ENCODE peak calls at places on chromosomes 11 and 22, in seven cellular contexts. H is body of pancreas, X is A549, T is tibial nerve, G is IMR-90, J is adrenal gland, F is heart right ventricle. B is an unnamed sample.

GRCh38 chr11:119316729-119317591 is at the start of gene MCAM:
- DNase-seq in H (peak), X (no peak), T (no peak), G (peak), J (no peak), F (peak), B (no peak)

GRCh38 chr11:62400760-62401159 is 18.1 kb upstream of the SCGB1A1 start:
- DNase-seq in H (peak), X (no peak), T (peak), G (peak), J (peak), F (peak), B (peak)

GRCh38 chr11:41201156-41201555 is 258.3 kb downstream of the LRRC4C start:
- DNase-seq in H (no peak), X (peak), T (no peak), G (peak), J (peak), F (no peak), B (no peak)

GRCh38 chr11:134655189-134655937 is 243.3 kb upstream of the B3GAT1 start:
- DNase-seq in H (no peak), X (no peak), T (no peak), G (no peak), J (no peak), F (no peak), B (no peak)

GRCh38 chr11:18669629-18670162 is 28.9 kb upstream of the TMEM86A start:
- DNase-seq in H (peak), X (no peak), T (no peak), G (no peak), J (no peak), F (no peak), B (no peak)

GRCh38 chr11:118938491-118939411 is 13.0 kb upstream of the BCL9L start:
- DNase-seq in H (no peak), X (peak), T (no peak), G (peak), J (no peak), F (no peak), B (no peak)

GRCh38 chr11:108246309-108246708 is 23.4 kb downstream of the ATM start:
- DNase-seq in H (no peak), X (no peak), T (no peak), G (no peak), J (no peak), F (no peak), B (no peak)

GRCh38 chr11:121479839-121480238 is 27.1 kb upstream of the SORL1-AS1 start:
- DNase-seq in H (no peak), X (no peak), T (no peak), G (no peak), J (no peak), F (no peak), B (no peak)

GRCh38 chr11:13880719-13881118 is 81.8 kb upstream of the SPON1 start:
- DNase-seq in H (no peak), X (no peak), T (no peak), G (no peak), J (no peak), F (no peak), B (no peak)

GRCh38 chr22:50129121-50129734 is 39.4 kb downstream of the MOV10L1 start:
- DNase-seq in H (no peak), X (no peak), T (no peak), G (peak), J (no peak), F (no peak), B (no peak)

GRCh38 chr11:112355726-112356125 is 95.1 kb upstream of the PLET1 start:
- DNase-seq in H (no peak), X (peak), T (no peak), G (peak), J (peak), F (no peak), B (no peak)

GRCh38 chr11:97850726-97851125 is 1170.0 kb upstream of the CNTN5 start:
- DNase-seq in H (no peak), X (no peak), T (no peak), G (no peak), J (no peak), F (no peak), B (no peak)

GRCh38 chr11:64357446-64357845 is 1.5 kb upstream of the RPS6KA4 start:
- DNase-seq in H (no peak), X (no peak), T (no peak), G (no peak), J (no peak), F (no peak), B (no peak)

GRCh38 chr11:14789879-14790484 is 102.0 kb downstream of the CYP2R1 start:
- DNase-seq in H (no peak), X (peak), T (no peak), G (peak), J (no peak), F (no peak), B (no peak)

GRCh38 chr11:24311974-24312373 is 184.9 kb upstream of the LUZP2 start:
- DNase-seq in H (no peak), X (no peak), T (no peak), G (no peak), J (no peak), F (no peak), B (no peak)

GRCh38 chr22:49209452-49210195 is 618.0 kb downstream of the BRD1 start:
- DNase-seq in H (peak), X (peak), T (no peak), G (no peak), J (no peak), F (no peak), B (no peak)

GRCh38 chr11:66864172-66864901 is 7.5 kb downstream of the LRFN4 start:
- DNase-seq in H (no peak), X (no peak), T (no peak), G (no peak), J (no peak), F (no peak), B (no peak)

GRCh38 chr22:35072939-35073338 is 7.0 kb downstream of the ISX start:
- DNase-seq in H (no peak), X (no peak), T (no peak), G (peak), J (no peak), F (no peak), B (no peak)

GRCh38 chr22:38043151-38044039 is 13.8 kb upstream of the PICK1 start:
- DNase-seq in H (no peak), X (no peak), T (no peak), G (no peak), J (no peak), F (no peak), B (no peak)

GRCh38 chr22:22818861-22819855 is 68.5 kb upstream of the IGLL5 start:
- DNase-seq in H (no peak), X (no peak), T (no peak), G (no peak), J (no peak), F (no peak), B (no peak)

GRCh38 chr11:77779935-77780334 is 40.6 kb downstream of the RSF1 start:
- DNase-seq in H (no peak), X (peak), T (no peak), G (peak), J (no peak), F (no peak), B (no peak)

GRCh38 chr11:30333405-30333804 is 10.5 kb downstream of the ARL14EP start:
- DNase-seq in H (no peak), X (peak), T (no peak), G (no peak), J (no peak), F (no peak), B (no peak)

GRCh38 chr22:48098243-48098935 is 1335.9 kb downstream of the TBC1D22A start:
- DNase-seq in H (no peak), X (no peak), T (no peak), G (no peak), J (no peak), F (no peak), B (no peak)

GRCh38 chr11:124748481-124749338 is 3.3 kb downstream of the VSIG2 start:
- DNase-seq in H (no peak), X (no peak), T (no peak), G (peak), J (peak), F (no peak), B (no peak)

GRCh38 chr11:118175031-118175531 is 1.4 kb downstream of the SCN2B start:
- DNase-seq in H (no peak), X (peak), T (no peak), G (peak), J (no peak), F (no peak), B (no peak)

GRCh38 chr22:27090595-27090994 is 433.2 kb downstream of the MIAT start:
- DNase-seq in H (no peak), X (no peak), T (no peak), G (no peak), J (no peak), F (no peak), B (peak)

GRCh38 chr11:65575568-65576231 is at the start of gene EHBP1L1:
- DNase-seq in H (peak), X (peak), T (no peak), G (peak), J (peak), F (peak), B (no peak)

GRCh38 chr11:43285826-43286225 is 26.0 kb upstream of the API5 start:
- DNase-seq in H (no peak), X (no peak), T (no peak), G (no peak), J (no peak), F (no peak), B (no peak)

GRCh38 chr22:26289486-26290250 is 120.4 kb downstream of the SEZ6L start:
- DNase-seq in H (no peak), X (no peak), T (no peak), G (no peak), J (no peak), F (no peak), B (no peak)

GRCh38 chr22:50186789-50187523 is 1.2 kb downstream of the TRABD start:
- DNase-seq in H (no peak), X (no peak), T (no peak), G (peak), J (no peak), F (peak), B (no peak)

GRCh38 chr22:41799486-41800347 is 762 bp upstream of the CCDC134 start:
- DNase-seq in H (peak), X (no peak), T (peak), G (no peak), J (peak), F (peak), B (peak)

GRCh38 chr11:119691701-119692546 is 37.1 kb downstream of the NECTIN1 start:
- DNase-seq in H (no peak), X (no peak), T (no peak), G (no peak), J (no peak), F (no peak), B (no peak)

GRCh38 chr11:65866524-65867283 is 5.9 kb downstream of the EFEMP2 start:
- DNase-seq in H (no peak), X (no peak), T (no peak), G (no peak), J (no peak), F (no peak), B (no peak)

GRCh38 chr11:130858215-130858614 is 58.1 kb downstream of the SNX19 start:
- DNase-seq in H (peak), X (peak), T (no peak), G (no peak), J (no peak), F (no peak), B (no peak)

GRCh38 chr11:44950625-44951472 is at the start of gene TP53I11:
- DNase-seq in H (peak), X (peak), T (peak), G (peak), J (peak), F (peak), B (peak)

GRCh38 chr11:30357872-30358271 is 35.0 kb downstream of the ARL14EP start:
- DNase-seq in H (no peak), X (no peak), T (no peak), G (no peak), J (no peak), F (no peak), B (no peak)

GRCh38 chr11:68332186-68332585 is 19.8 kb downstream of the LRP5 start:
- DNase-seq in H (no peak), X (no peak), T (no peak), G (no peak), J (no peak), F (no peak), B (no peak)

GRCh38 chr11:68331338-68331947 is 19.1 kb downstream of the LRP5 start:
- DNase-seq in H (peak), X (no peak), T (no peak), G (no peak), J (peak), F (peak), B (no peak)

GRCh38 chr11:68329993-68330699 is 17.8 kb downstream of the LRP5 start:
- DNase-seq in H (peak), X (no peak), T (no peak), G (peak), J (peak), F (no peak), B (no peak)

GRCh38 chr11:68329496-68329895 is 17.1 kb downstream of the LRP5 start:
- DNase-seq in H (no peak), X (no peak), T (no peak), G (no peak), J (no peak), F (no peak), B (no peak)

GRCh38 chr11:68330700-68331337 is 18.4 kb downstream of the LRP5 start:
- DNase-seq in H (no peak), X (no peak), T (no peak), G (no peak), J (no peak), F (no peak), B (no peak)
- H3K27ac ChIP-seq in H (peak), X (peak), T (peak), G (no peak), J (peak), F (peak), B (no peak)

GRCh38 chr22:17431179-17431578 is 61.9 kb downstream of the CECR2 start:
- DNase-seq in H (no peak), X (no peak), T (no peak), G (no peak), J (no peak), F (no peak), B (no peak)

GRCh38 chr22:17429516-17429915 is 60.3 kb downstream of the CECR2 start:
- DNase-seq in H (no peak), X (no peak), T (no peak), G (no peak), J (no peak), F (no peak), B (no peak)

GRCh38 chr22:17435375-17435774 is 66.1 kb downstream of the CECR2 start:
- DNase-seq in H (no peak), X (no peak), T (no peak), G (no peak), J (no peak), F (no peak), B (no peak)

GRCh38 chr22:17434856-17435255 is 65.6 kb downstream of the CECR2 start:
- DNase-seq in H (no peak), X (no peak), T (no peak), G (no peak), J (no peak), F (no peak), B (no peak)

GRCh38 chr22:17430298-17430900 is 61.1 kb downstream of the CECR2 start:
- DNase-seq in H (peak), X (no peak), T (peak), G (no peak), J (peak), F (no peak), B (no peak)
- H3K27ac ChIP-seq in H (no peak), X (no peak), T (no peak), G (no peak), J (no peak), F (peak), B (peak)

GRCh38 chr11:2382927-2383822 is 6.1 kb downstream of the CD81 start:
- DNase-seq in H (peak), X (no peak), T (no peak), G (peak), J (peak), F (peak), B (no peak)
- H3K27ac ChIP-seq in H (peak), X (peak), T (peak), G (peak), J (peak), F (peak), B (peak)

GRCh38 chr11:128715691-128716153 is 21.9 kb downstream of the FLI1 start:
- DNase-seq in H (no peak), X (no peak), T (no peak), G (peak), J (no peak), F (no peak), B (no peak)
- H3K27ac ChIP-seq in H (no peak), X (no peak), T (peak), G (peak), J (no peak), F (peak), B (no peak)

GRCh38 chr22:46103181-46103580 is 47.1 kb upstream of the PPARA start:
- DNase-seq in H (no peak), X (no peak), T (no peak), G (no peak), J (no peak), F (no peak), B (no peak)

GRCh38 chr22:46102159-46102558 is 48.2 kb upstream of the PPARA start:
- DNase-seq in H (no peak), X (no peak), T (no peak), G (no peak), J (no peak), F (no peak), B (no peak)

GRCh38 chr22:46103664-46104063 is 46.7 kb upstream of the PPARA start:
- DNase-seq in H (no peak), X (no peak), T (no peak), G (no peak), J (no peak), F (no peak), B (no peak)

GRCh38 chr22:46104170-46104880 is 46.0 kb upstream of the PPARA start:
- DNase-seq in H (peak), X (no peak), T (no peak), G (no peak), J (peak), F (no peak), B (peak)

GRCh38 chr22:46102752-46103151 is 47.6 kb upstream of the PPARA start:
- DNase-seq in H (peak), X (no peak), T (no peak), G (no peak), J (peak), F (no peak), B (no peak)
- H3K27ac ChIP-seq in H (peak), X (peak), T (peak), G (no peak), J (peak), F (peak), B (peak)

GRCh38 chr11:12723410-12724297 is 49.4 kb downstream of the TEAD1 start:
- DNase-seq in H (peak), X (peak), T (no peak), G (peak), J (no peak), F (no peak), B (no peak)
- H3K27ac ChIP-seq in H (peak), X (peak), T (peak), G (peak), J (no peak), F (no peak), B (no peak)

GRCh38 chr11:33704240-33705002 is 3.8 kb upstream of the C11orf91 start:
- DNase-seq in H (no peak), X (no peak), T (no peak), G (no peak), J (peak), F (no peak), B (no peak)

GRCh38 chr11:33706546-33706945 is 5.9 kb upstream of the C11orf91 start:
- DNase-seq in H (no peak), X (no peak), T (no peak), G (no peak), J (no peak), F (no peak), B (no peak)

GRCh38 chr11:33709471-33709870 is 8.8 kb upstream of the C11orf91 start:
- DNase-seq in H (no peak), X (no peak), T (no peak), G (no peak), J (no peak), F (no peak), B (peak)

GRCh38 chr11:33708970-33709369 is 8.3 kb upstream of the C11orf91 start:
- DNase-seq in H (no peak), X (no peak), T (no peak), G (peak), J (no peak), F (no peak), B (no peak)

DNA sequence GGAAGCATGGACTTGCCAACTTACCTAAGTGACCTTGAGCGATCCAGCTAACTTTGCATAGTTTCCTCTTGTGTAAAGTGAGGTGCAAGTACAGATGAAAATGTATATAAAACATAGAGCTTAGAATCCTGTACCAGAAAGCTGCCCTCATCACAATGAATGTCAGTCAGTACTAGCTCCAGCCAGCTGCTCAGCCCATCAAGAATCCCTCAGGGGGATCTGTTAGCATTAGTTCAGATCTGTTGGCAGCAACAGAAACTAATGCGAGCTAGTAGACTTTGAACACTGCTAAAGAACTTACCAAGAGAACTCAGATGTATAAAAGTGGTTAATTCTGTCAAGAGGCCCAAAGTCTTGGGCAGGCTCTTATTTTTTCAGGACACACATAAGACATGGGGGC is 6.3 kb upstream of the C11orf91 start:
- DNase-seq in H (no peak), X (no peak), T (no peak), G (no peak), J (no peak), F (no peak), B (no peak)
- H3K27ac ChIP-seq in H (peak), X (peak), T (peak), G (peak), J (no peak), F (peak), B (peak)

GRCh38 chr11:6303657-6304056 is 16.6 kb downstream of the CAVIN3 start:
- DNase-seq in H (no peak), X (no peak), T (no peak), G (no peak), J (no peak), F (no peak), B (no peak)
- H3K27ac ChIP-seq in H (no peak), X (no peak), T (no peak), G (no peak), J (no peak), F (no peak), B (no peak)

B was measured in caudate nucleus.